ENCODE peak calls at places on chromosomes 4 and X, in seven cellular contexts. One of them, this sample, is unnamed.

GRCh38 chr4:16067515-16067914 is 16.3 kb downstream of the PROM1 start:
- DNase-seq in thyroid gland: no peak
- DNase-seq in A673: no peak
- DNase-seq in OCI-LY7: no peak
- DNase-seq in lung: no peak
- DNase-seq in GM13976: no peak
- DNase-seq in neural progenitor cell: no peak
- DNase-seq in this sample: no peak

GRCh38 chr4:168574581-168575295 is 77.9 kb downstream of the PALLD start:
- DNase-seq in A673: peak
- DNase-seq in OCI-LY7: no peak
- DNase-seq in thyroid gland: no peak
- DNase-seq in neural progenitor cell: no peak
- DNase-seq in GM13976: no peak
- DNase-seq in lung: no peak
- DNase-seq in this sample: no peak

GRCh38 chr4:53714377-53715140 is 123.3 kb upstream of the LNX1 start:
- DNase-seq in thyroid gland: no peak
- DNase-seq in OCI-LY7: no peak
- DNase-seq in GM13976: no peak
- DNase-seq in A673: no peak
- DNase-seq in neural progenitor cell: no peak
- DNase-seq in lung: no peak
- DNase-seq in this sample: no peak

GRCh38 chr4:182748949-182749348 is 168.2 kb downstream of the DCTD start:
- DNase-seq in neural progenitor cell: no peak
- DNase-seq in lung: no peak
- DNase-seq in OCI-LY7: no peak
- DNase-seq in thyroid gland: no peak
- DNase-seq in GM13976: no peak
- DNase-seq in A673: no peak
- DNase-seq in this sample: no peak

GRCh38 chrX:43469391-43470054 is 186.6 kb upstream of the MAOA start:
- DNase-seq in neural progenitor cell: no peak
- DNase-seq in OCI-LY7: no peak
- DNase-seq in A673: no peak
- DNase-seq in lung: no peak
- DNase-seq in GM13976: peak
- DNase-seq in thyroid gland: no peak
- DNase-seq in this sample: no peak

GRCh38 chr4:48756689-48757220 is 23.3 kb downstream of the FRYL start:
- DNase-seq in GM13976: no peak
- DNase-seq in neural progenitor cell: no peak
- DNase-seq in lung: no peak
- DNase-seq in thyroid gland: no peak
- DNase-seq in OCI-LY7: no peak
- DNase-seq in A673: no peak
- DNase-seq in this sample: no peak

GRCh38 chr4:187396106-187396505 is 599.5 kb upstream of the ZFP42 start:
- DNase-seq in neural progenitor cell: no peak
- DNase-seq in OCI-LY7: no peak
- DNase-seq in GM13976: no peak
- DNase-seq in A673: no peak
- DNase-seq in thyroid gland: no peak
- DNase-seq in lung: no peak
- DNase-seq in this sample: no peak

GRCh38 chr4:46889410-46889809 is 19.6 kb downstream of the COX7B2 start:
- DNase-seq in thyroid gland: no peak
- DNase-seq in OCI-LY7: no peak
- DNase-seq in neural progenitor cell: no peak
- DNase-seq in lung: no peak
- DNase-seq in GM13976: no peak
- DNase-seq in A673: no peak
- DNase-seq in this sample: no peak

GRCh38 chr4:183142566-183143545 is 43.8 kb downstream of the WWC2 start:
- DNase-seq in GM13976: no peak
- DNase-seq in lung: no peak
- DNase-seq in OCI-LY7: no peak
- DNase-seq in thyroid gland: peak
- DNase-seq in A673: peak
- DNase-seq in neural progenitor cell: no peak
- DNase-seq in this sample: peak

GRCh38 chrX:25523574-25523973 is 507.8 kb upstream of the ARX start:
- DNase-seq in GM13976: peak
- DNase-seq in neural progenitor cell: peak
- DNase-seq in thyroid gland: peak
- DNase-seq in A673: peak
- DNase-seq in OCI-LY7: peak
- DNase-seq in lung: no peak
- DNase-seq in this sample: peak

GRCh38 chr4:17055788-17056187 is 157.3 kb upstream of the LDB2 start:
- DNase-seq in OCI-LY7: no peak
- DNase-seq in lung: no peak
- DNase-seq in GM13976: no peak
- DNase-seq in thyroid gland: no peak
- DNase-seq in neural progenitor cell: no peak
- DNase-seq in A673: peak
- DNase-seq in this sample: no peak

GRCh38 chr4:126957555-126958440 is 675.0 kb upstream of the INTU start:
- DNase-seq in GM13976: no peak
- DNase-seq in OCI-LY7: no peak
- DNase-seq in thyroid gland: no peak
- DNase-seq in neural progenitor cell: no peak
- DNase-seq in lung: no peak
- DNase-seq in A673: peak
- DNase-seq in this sample: no peak

GRCh38 chrX:50827996-50828395 is 14.0 kb upstream of the SHROOM4 start:
- DNase-seq in OCI-LY7: no peak
- DNase-seq in A673: no peak
- DNase-seq in lung: no peak
- DNase-seq in GM13976: no peak
- DNase-seq in neural progenitor cell: no peak
- DNase-seq in thyroid gland: no peak
- DNase-seq in this sample: no peak

GRCh38 chr4:119025916-119026661 is 109.5 kb upstream of the MYOZ2 start:
- DNase-seq in thyroid gland: no peak
- DNase-seq in OCI-LY7: no peak
- DNase-seq in A673: peak
- DNase-seq in neural progenitor cell: no peak
- DNase-seq in lung: peak
- DNase-seq in GM13976: no peak
- DNase-seq in this sample: no peak

GRCh38 chr4:26484538-26484937 is 5.7 kb downstream of the CCKAR start:
- DNase-seq in thyroid gland: no peak
- DNase-seq in neural progenitor cell: no peak
- DNase-seq in OCI-LY7: no peak
- DNase-seq in lung: no peak
- DNase-seq in A673: no peak
- DNase-seq in GM13976: no peak
- DNase-seq in this sample: no peak

GRCh38 chr4:182346250-182346649 is 103.0 kb downstream of the TENM3 start:
- DNase-seq in OCI-LY7: no peak
- DNase-seq in GM13976: no peak
- DNase-seq in thyroid gland: no peak
- DNase-seq in A673: no peak
- DNase-seq in lung: no peak
- DNase-seq in neural progenitor cell: peak
- DNase-seq in this sample: no peak

GRCh38 chr4:168859888-168860694 is 150.0 kb downstream of the CBR4 start:
- DNase-seq in neural progenitor cell: peak
- DNase-seq in A673: no peak
- DNase-seq in lung: no peak
- DNase-seq in GM13976: peak
- DNase-seq in OCI-LY7: no peak
- DNase-seq in thyroid gland: peak
- DNase-seq in this sample: no peak

GRCh38 chr4:43411226-43411625 is 518.7 kb downstream of the GRXCR1 start:
- DNase-seq in A673: no peak
- DNase-seq in OCI-LY7: no peak
- DNase-seq in thyroid gland: no peak
- DNase-seq in lung: no peak
- DNase-seq in GM13976: no peak
- DNase-seq in neural progenitor cell: no peak
- DNase-seq in this sample: no peak

GRCh38 chrX:37047776-37048175 is 39.6 kb downstream of the FAM47C start:
- DNase-seq in neural progenitor cell: no peak
- DNase-seq in OCI-LY7: no peak
- DNase-seq in thyroid gland: no peak
- DNase-seq in GM13976: no peak
- DNase-seq in A673: no peak
- DNase-seq in lung: no peak
- DNase-seq in this sample: no peak

GRCh38 chrX:119512145-119512800 is 44.0 kb downstream of the SLC25A5 start:
- DNase-seq in lung: peak
- DNase-seq in GM13976: peak
- DNase-seq in OCI-LY7: peak
- DNase-seq in A673: peak
- DNase-seq in neural progenitor cell: peak
- DNase-seq in thyroid gland: peak
- DNase-seq in this sample: peak

DNA sequence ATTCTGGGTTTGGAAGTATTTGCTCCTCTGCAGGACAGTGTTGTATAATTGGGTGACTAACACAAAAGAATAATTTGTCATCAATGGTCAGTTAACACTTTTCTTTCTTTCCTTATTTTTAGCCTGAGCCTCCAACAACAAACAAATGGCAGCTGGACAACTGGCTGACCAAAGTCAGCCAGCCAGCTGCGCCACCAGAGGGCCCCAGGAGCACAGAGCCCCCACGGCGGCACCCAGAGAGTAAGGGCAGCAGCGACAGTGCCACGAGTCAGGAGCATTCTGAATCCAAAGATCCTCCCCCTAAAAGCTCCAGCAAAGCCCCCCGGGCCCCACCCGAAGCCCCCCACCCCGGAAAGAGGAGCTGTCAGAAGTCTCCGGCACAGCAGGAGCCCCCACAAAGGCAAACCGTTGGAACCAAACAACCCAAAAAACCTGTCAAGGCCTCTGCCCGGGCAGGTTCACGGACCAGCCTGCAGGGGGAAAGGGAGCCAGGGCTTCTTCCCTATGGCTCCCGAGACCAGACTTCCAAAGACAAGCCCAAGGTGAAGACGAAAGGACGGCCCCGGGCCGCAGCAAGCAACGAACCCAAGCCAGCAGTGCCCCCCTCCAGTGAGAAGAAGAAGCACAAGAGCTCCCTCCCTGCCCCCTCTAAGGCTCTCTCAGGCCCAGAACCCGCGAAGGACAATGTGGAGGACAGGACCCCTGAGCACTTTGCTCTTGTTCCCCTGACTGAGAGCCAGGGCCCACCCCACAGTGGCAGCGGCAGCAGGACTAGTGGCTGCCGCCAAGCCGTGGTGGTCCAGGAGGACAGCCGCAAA is 106.0 kb downstream of the KLHL8 start:
- DNase-seq in lung: no peak
- DNase-seq in OCI-LY7: no peak
- DNase-seq in GM13976: no peak
- DNase-seq in neural progenitor cell: peak
- DNase-seq in thyroid gland: no peak
- DNase-seq in A673: no peak
- DNase-seq in this sample: no peak
- TF ChIP-seq CTCF in lung: no peak
- TF ChIP-seq CTCF in OCI-LY7: peak
- TF ChIP-seq CTCF in GM13976: no peak
- TF ChIP-seq CTCF in neural progenitor cell: peak
- TF ChIP-seq CTCF in thyroid gland: no peak
- TF ChIP-seq CTCF in A673: no peak
- TF ChIP-seq CTCF in this sample: no peak

GRCh38 chrX:134780908-134781307 is 122.6 kb upstream of the PLAC1 start:
- DNase-seq in GM13976: no peak
- DNase-seq in lung: no peak
- DNase-seq in thyroid gland: no peak
- DNase-seq in A673: no peak
- DNase-seq in OCI-LY7: no peak
- DNase-seq in neural progenitor cell: no peak
- DNase-seq in this sample: no peak
- TF ChIP-seq CTCF in GM13976: no peak
- TF ChIP-seq CTCF in lung: no peak
- TF ChIP-seq CTCF in thyroid gland: no peak
- TF ChIP-seq CTCF in A673: no peak
- TF ChIP-seq CTCF in OCI-LY7: no peak
- TF ChIP-seq CTCF in neural progenitor cell: no peak
- TF ChIP-seq CTCF in this sample: no peak

GRCh38 chr4:2630556-2631273 is 94.3 kb downstream of the FAM193A start:
- DNase-seq in lung: no peak
- DNase-seq in thyroid gland: no peak
- DNase-seq in GM13976: no peak
- DNase-seq in A673: no peak
- DNase-seq in neural progenitor cell: no peak
- DNase-seq in OCI-LY7: no peak
- DNase-seq in this sample: no peak
- TF ChIP-seq CTCF in lung: no peak
- TF ChIP-seq CTCF in thyroid gland: no peak
- TF ChIP-seq CTCF in GM13976: no peak
- TF ChIP-seq CTCF in A673: no peak
- TF ChIP-seq CTCF in neural progenitor cell: peak
- TF ChIP-seq CTCF in OCI-LY7: peak
- TF ChIP-seq CTCF in this sample: no peak

DNA sequence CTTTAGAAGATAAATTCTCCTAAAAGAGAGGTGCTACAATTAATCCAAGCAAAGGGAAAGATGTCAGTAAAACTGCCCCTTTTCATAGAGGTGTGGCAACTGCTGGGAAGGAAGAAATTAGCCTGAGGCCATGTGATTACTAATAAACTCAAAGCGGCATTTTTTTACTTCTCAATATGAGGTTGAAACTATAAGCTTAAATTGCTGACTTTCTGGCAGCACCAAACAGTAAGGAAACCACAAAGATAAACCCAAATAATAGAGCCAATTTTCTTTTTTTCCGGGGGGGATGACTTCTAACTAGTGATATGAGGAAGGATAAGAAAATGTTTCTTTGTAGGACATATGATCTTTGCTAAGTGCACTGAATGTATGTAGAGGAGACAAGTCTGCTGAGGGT is 30.9 kb downstream of the AR start:
- DNase-seq in neural progenitor cell: no peak
- DNase-seq in GM13976: no peak
- DNase-seq in thyroid gland: no peak
- DNase-seq in A673: no peak
- DNase-seq in OCI-LY7: no peak
- DNase-seq in lung: no peak
- DNase-seq in this sample: no peak
- TF ChIP-seq CTCF in neural progenitor cell: no peak
- TF ChIP-seq CTCF in GM13976: no peak
- TF ChIP-seq CTCF in thyroid gland: no peak
- TF ChIP-seq CTCF in A673: no peak
- TF ChIP-seq CTCF in OCI-LY7: no peak
- TF ChIP-seq CTCF in lung: no peak
- TF ChIP-seq CTCF in this sample: no peak

DNA sequence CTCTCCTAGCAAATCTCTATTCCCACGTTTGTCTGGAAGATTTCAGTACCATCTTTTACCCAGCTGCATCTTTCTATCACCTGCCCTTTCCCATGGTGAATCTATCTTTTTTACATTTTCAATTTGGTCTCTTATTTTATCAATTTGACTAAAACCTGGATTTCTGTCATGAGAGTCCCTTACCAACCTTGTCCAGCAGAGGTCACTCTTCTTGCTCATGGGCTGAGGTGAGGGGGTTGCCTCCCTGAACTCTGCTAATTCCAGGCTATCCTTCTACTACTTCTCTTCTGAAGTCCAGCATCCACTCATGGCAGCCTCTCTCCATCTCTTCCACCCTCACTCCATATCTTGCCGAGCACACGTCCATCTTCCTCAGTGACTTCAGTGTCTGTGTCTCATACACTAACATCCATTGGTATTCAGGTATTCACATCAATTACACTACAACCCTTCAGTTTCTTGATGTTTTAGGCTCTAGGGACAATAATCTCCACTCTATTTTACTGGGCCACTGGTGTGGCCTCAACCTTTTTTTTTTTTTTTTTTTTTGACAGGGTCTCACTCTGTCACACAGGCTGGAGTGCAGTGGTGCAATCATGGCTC is 17.8 kb upstream of the ZNF827 start:
- DNase-seq in GM13976: no peak
- DNase-seq in thyroid gland: peak
- DNase-seq in OCI-LY7: peak
- DNase-seq in neural progenitor cell: peak
- DNase-seq in lung: no peak
- DNase-seq in A673: peak
- DNase-seq in this sample: peak
- TF ChIP-seq CTCF in GM13976: peak
- TF ChIP-seq CTCF in thyroid gland: peak
- TF ChIP-seq CTCF in OCI-LY7: peak
- TF ChIP-seq CTCF in neural progenitor cell: peak
- TF ChIP-seq CTCF in lung: peak
- TF ChIP-seq CTCF in A673: peak
- TF ChIP-seq CTCF in this sample: peak